ENCODE peak calls at places on chromosomes 1 and 21, in eight cellular contexts. K is kidney epithelial cell, A is fibroblast of mammary gland, S is bronchial epithelial cell, D is adrenal gland, Y is ascending aorta, R is hepatocyte, I is colonic mucosa. N is an unnamed sample.

GRCh38 chr1:117114816-117115215 is 6.7 kb downstream of the TRIM45 start:
- DNase-seq in I (no peak), R (no peak), D (no peak), A (no peak), K (no peak), S (no peak), Y (no peak), N (no peak)

GRCh38 chr1:203692565-203693470 is 66.2 kb downstream of the ATP2B4 start:
- DNase-seq in R (peak), D (peak), Y (peak), S (peak), K (peak), A (peak), I (peak), N (peak)

GRCh38 chr1:10306435-10306834 is 92.4 kb upstream of the PGD start:
- DNase-seq in I (no peak), A (no peak), Y (no peak), D (no peak), R (no peak), S (no peak), K (no peak), N (no peak)

GRCh38 chr1:55932402-55932801 is 647.0 kb downstream of the PLPP3 start:
- DNase-seq in Y (no peak), A (no peak), S (no peak), R (no peak), I (no peak), D (no peak), K (no peak), N (no peak)

GRCh38 chr21:39108291-39109162 is 74.7 kb downstream of the PSMG1 start:
- DNase-seq in Y (peak), D (no peak), K (no peak), R (no peak), A (no peak), S (no peak), I (no peak), N (no peak)

GRCh38 chr1:189269011-189269410 is 1208.7 kb downstream of the BRINP3 start:
- DNase-seq in R (no peak), K (no peak), D (no peak), A (peak), Y (no peak), I (no peak), S (no peak), N (no peak)

GRCh38 chr21:32143222-32143939 is 135.5 kb downstream of the MIS18A start:
- DNase-seq in R (peak), I (no peak), D (peak), A (peak), Y (no peak), S (no peak), K (no peak), N (no peak)

GRCh38 chr1:1968767-1969504 is 34.6 kb downstream of the CFAP74 start:
- DNase-seq in A (no peak), K (no peak), D (peak), S (peak), R (no peak), I (no peak), Y (no peak), N (no peak)

GRCh38 chr1:207910678-207911354 is at the start of gene CD34:
- DNase-seq in I (no peak), R (peak), S (no peak), A (no peak), D (no peak), Y (peak), K (no peak), N (no peak)

GRCh38 chr1:172845371-172845770 is 186.5 kb downstream of the FASLG start:
- DNase-seq in I (no peak), A (peak), S (no peak), R (peak), K (no peak), Y (no peak), D (no peak), N (no peak)

GRCh38 chr1:38486115-38486514 is 373.5 kb downstream of the RRAGC start:
- DNase-seq in K (no peak), I (no peak), D (no peak), R (no peak), S (no peak), A (no peak), Y (no peak), N (no peak)

GRCh38 chr1:150875197-150876110 is 945 bp downstream of the ARNT start:
- DNase-seq in R (peak), Y (no peak), S (no peak), K (no peak), A (peak), I (peak), D (no peak), N (no peak)

GRCh38 chr1:196685506-196685905 is 33.7 kb downstream of the CFH start:
- DNase-seq in R (no peak), D (no peak), A (peak), I (no peak), S (no peak), Y (no peak), K (no peak), N (no peak)

GRCh38 chr1:46719689-46720088 is 775 bp upstream of the EFCAB14 start:
- DNase-seq in S (peak), K (no peak), A (no peak), Y (no peak), D (no peak), I (peak), R (peak), N (no peak)
- H3K4me3 ChIP-seq in S (peak), K (no peak), A (peak), Y (peak), D (peak), I (no peak), R (no peak), N (peak)

GRCh38 chr21:41064325-41064724 is 103.6 kb upstream of the BACE2 start:
- DNase-seq in Y (no peak), A (no peak), D (no peak), S (no peak), R (no peak), I (no peak), K (no peak), N (no peak)
- TF ChIP-seq CTCF in Y (no peak), A (no peak), D (no peak), S (no peak), R (no peak), I (no peak), K (no peak), N (no peak)

DNA sequence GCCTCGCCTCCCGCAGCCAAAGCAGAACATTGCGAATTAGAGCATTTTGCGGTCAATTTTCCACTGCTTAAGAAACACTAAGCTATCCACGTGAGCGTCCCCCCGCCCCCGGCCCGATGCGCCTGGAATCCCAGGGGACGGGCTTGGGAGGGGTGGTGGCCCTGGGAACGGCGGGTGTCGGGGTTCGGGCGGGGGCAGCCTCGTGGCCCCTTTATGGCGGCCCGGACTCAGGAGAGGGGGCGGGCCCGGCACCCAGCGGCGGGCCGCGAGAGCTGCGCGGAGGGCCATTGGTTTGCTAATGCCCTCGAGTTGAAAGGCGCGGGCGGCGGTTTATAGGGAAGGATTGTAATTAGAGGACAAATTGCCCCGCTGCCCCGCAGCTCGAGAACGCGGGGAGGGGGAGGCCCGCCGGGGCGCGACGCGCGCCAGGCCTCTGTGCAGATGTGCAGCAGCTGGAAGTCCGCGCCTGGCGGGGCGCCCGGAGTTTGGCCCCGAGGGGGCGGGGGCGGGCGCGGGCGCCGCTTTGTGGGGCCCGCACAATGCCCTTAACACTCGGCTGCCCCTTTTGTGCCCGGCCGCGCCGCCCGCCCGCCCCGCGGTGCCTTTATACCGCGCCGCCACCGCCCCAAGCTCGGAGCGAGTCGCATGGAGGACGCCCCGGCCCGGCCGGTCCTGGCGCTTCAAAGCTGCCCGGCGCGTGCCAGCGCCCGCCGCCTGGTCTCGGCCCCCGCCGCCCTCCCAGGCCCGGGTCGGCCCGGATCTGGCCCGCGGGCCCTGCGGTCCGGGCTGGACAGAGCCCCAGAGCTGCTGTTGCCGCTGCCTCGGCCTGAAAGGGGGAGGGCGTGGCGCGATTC is 1.9 kb upstream of the HES3 start:
- DNase-seq in S (no peak), R (peak), A (no peak), I (no peak), D (no peak), K (no peak), Y (no peak), N (no peak)
- H3K4me3 ChIP-seq in S (no peak), R (no peak), A (no peak), I (no peak), D (no peak), K (no peak), Y (peak), N (peak)

GRCh38 chr1:87084247-87084836 is 169.9 kb downstream of the HS2ST1 start:
- DNase-seq in K (no peak), A (peak), Y (no peak), S (peak), R (peak), D (no peak), I (no peak), N (no peak)
- TF ChIP-seq CTCF in K (peak), A (peak), Y (peak), S (peak), R (peak), D (peak), I (peak), N (peak)

GRCh38 chr1:151944859-151945575 is 35.7 kb upstream of the THEM4 start:
- DNase-seq in A (peak), Y (no peak), R (no peak), K (no peak), I (no peak), S (no peak), D (no peak), N (no peak)
- H3K4me3 ChIP-seq in A (no peak), Y (no peak), R (no peak), K (no peak), I (no peak), S (no peak), D (no peak), N (no peak)

GRCh38 chr1:214658175-214658574 is 55.2 kb downstream of the CENPF start:
- DNase-seq in S (no peak), R (no peak), I (no peak), Y (no peak), K (no peak), D (no peak), A (no peak), N (no peak)

GRCh38 chr1:214658785-214659184 is 55.8 kb downstream of the CENPF start:
- DNase-seq in A (peak), D (peak), I (no peak), S (peak), R (peak), K (peak), Y (no peak), N (no peak)

GRCh38 chr1:214662386-214662785 is 59.4 kb downstream of the CENPF start:
- DNase-seq in A (no peak), K (no peak), I (no peak), Y (no peak), D (no peak), S (no peak), R (no peak), N (no peak)

GRCh38 chr1:214660190-214660589 is 57.2 kb downstream of the CENPF start:
- DNase-seq in K (no peak), I (no peak), R (no peak), D (no peak), Y (no peak), A (no peak), S (no peak), N (no peak)

GRCh38 chr1:214660900-214661299 is 57.9 kb downstream of the CENPF start:
- DNase-seq in K (peak), D (peak), I (peak), R (peak), S (peak), Y (no peak), A (peak), N (no peak)
- TF ChIP-seq CTCF in K (peak), D (peak), I (no peak), R (peak), S (peak), Y (peak), A (peak), N (peak)

DNA sequence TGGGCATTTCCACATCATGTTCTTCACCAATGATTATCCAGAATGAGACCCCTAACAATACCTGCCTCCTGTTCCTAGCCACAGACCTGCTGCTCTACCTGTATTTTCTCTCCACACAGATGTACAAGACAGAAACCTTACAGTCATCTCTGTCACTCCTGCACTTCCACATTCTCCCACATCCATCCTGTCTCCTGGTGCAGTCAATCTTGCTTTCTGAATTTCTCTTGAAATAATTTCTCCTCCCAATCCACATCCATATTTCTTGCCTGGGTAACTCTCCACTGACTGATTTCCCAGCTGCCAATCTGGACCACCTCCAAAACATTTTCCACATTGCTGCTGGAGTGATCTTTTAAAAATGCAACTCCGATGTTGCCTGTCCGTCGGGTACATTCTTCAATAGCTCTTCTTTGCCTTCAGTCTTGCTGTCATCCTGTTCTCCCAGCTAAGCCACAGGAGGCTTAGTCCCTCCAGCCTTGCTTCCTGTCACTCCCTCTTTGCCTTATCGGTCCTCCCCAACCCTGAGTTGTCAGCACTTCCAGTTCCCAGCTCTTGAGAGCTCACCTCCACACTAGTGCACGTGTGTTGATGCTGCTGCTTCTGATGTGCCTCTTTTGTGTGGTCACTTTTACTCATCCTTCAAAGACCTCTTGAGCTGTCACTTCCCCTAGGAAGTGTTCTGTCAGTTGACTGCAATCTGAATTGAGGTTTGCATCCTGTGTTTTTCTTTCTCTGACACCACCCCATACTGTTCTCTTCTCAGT is 15.1 kb downstream of the UCK2 start:
- DNase-seq in S (peak), D (no peak), I (no peak), K (no peak), A (peak), R (no peak), Y (no peak), N (no peak)
- H3K4me3 ChIP-seq in S (no peak), D (no peak), I (no peak), K (no peak), A (no peak), R (no peak), Y (no peak), N (no peak)

DNA sequence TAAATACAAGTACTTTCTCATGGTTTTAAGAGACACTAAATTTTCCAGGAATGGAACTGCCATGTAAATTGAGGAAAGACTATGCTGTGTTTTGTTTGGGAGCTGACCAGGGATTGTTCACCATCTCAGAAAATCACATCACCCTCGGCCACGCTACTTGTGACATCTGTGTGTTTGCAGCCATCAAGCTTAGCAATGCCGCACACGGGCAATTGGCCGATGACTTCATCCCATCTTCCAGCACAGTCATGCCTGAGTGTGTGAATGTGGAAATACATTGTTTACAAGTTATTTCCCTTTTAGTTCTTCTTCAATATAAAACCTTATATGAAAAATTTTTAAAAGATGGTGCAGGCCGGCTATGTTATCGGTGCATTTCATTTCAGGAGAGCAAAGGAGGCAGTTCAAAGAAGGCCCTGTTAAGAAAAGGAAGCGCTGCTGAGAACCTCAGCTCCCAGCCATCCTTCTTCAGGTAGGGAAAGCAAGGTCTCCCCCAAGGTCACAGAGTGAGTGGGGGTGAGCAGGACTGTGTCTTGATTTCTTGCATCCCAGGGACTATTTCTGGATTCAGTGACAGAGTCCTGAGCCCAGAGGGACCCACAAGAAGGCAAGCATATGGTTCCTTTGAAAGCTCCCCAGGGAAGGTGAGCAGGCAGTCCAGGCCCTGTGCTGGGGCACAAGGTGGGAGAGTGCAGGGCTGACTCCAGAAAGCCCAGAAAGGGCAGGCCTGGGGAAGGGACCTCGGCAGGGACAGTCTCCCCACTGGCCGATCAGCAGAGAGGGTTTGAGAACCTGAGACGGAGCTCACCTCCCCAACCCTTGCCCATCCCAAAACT is 121.4 kb downstream of the GLIS1 start:
- DNase-seq in D (no peak), Y (peak), K (no peak), R (no peak), A (peak), I (no peak), S (peak), N (no peak)
- TF ChIP-seq CTCF in D (no peak), Y (no peak), K (no peak), R (no peak), A (no peak), I (no peak), S (no peak), N (no peak)

GRCh38 chr1:8043621-8044020 is 17.5 kb upstream of the ERRFI1 start:
- DNase-seq in I (no peak), Y (no peak), A (no peak), D (no peak), K (no peak), R (no peak), S (no peak), N (no peak)
- H3K4me3 ChIP-seq in I (no peak), Y (no peak), A (no peak), D (no peak), K (no peak), R (no peak), S (no peak), N (no peak)

DNA sequence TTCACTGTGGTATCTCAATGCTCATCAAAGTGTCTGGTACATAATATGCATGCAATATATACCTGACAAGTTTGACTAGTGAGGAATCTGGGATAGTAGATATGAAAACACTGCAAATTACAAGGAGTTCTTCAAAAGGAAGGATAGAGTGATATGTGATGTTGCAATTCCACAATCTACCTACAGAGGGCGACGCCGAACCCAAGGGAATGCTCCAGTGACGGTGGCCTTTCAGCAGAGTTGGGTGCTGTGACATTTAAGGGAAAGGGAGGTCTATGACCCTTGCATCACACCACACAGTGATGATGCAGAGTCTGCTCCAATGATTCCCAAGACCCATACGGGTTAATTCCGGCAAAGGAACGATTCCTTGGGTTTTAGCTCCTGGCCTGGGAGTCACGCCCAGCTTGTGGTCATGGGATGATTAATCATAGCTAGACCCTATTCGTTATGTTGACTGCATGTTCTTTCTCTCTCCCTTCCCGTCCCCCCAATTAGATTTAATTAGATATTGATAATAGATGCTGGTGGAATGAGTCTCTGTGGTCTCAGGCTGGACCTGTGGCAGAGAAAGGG is 123.0 kb upstream of the IGSF21 start:
- DNase-seq in I (peak), D (peak), R (peak), K (no peak), Y (peak), S (no peak), A (peak), N (no peak)
- TF ChIP-seq CTCF in I (peak), D (peak), R (peak), K (peak), Y (peak), S (no peak), A (peak), N (peak)